ENCODE peak calls at places on chromosomes 7 and 10, in seven cellular contexts. E is amniotic epithelial cell, I is psoas muscle, M is NCI-H524, H is hypothalamus, G is GM23338, D is GM04503. L is an unnamed sample.
A peak's percentile ranks its signal among the peaks of the same experiment; 100 is the strongest.

GRCh38 chr10:70458329-70459060 is 17.0 kb upstream of the NODAL start:
- DNase-seq in E (peak; percentile 76), I (peak; percentile 91), M (no peak), H (no peak), G (peak; percentile 63), D (no peak), L (peak; percentile 83)

GRCh38 chr10:31759124-31759798 is 169.4 kb downstream of the ARHGAP12 start:
- DNase-seq in E (no peak), I (peak; percentile 71), M (peak; percentile 5), H (peak; percentile 25), G (peak; percentile 82), D (no peak), L (no peak)

GRCh38 chr10:2895616-2896196 is 171.6 kb upstream of the PFKP start:
- DNase-seq in E (no peak), I (no peak), M (no peak), H (no peak), G (peak; percentile 36), D (no peak), L (no peak)

GRCh38 chr10:876442-876841 is 55.1 kb downstream of the LARP4B start:
- DNase-seq in E (no peak), I (peak; percentile 77), M (no peak), H (no peak), G (no peak), D (no peak), L (no peak)

GRCh38 chr10:3068968-3069737 is 1.8 kb downstream of the PFKP start:
- DNase-seq in E (no peak), I (no peak), M (no peak), H (no peak), G (peak; percentile 63), D (no peak), L (peak; percentile 66)

GRCh38 chr7:28378574-28379149 is 33.7 kb upstream of the CREB5 start:
- DNase-seq in E (peak; percentile 9), I (no peak), M (no peak), H (no peak), G (no peak), D (no peak), L (no peak)

GRCh38 chr7:122068999-122069398 is 75.0 kb downstream of the AASS start:
- DNase-seq in E (no peak), I (no peak), M (no peak), H (no peak), G (no peak), D (no peak), L (no peak)

GRCh38 chr10:126166797-126167196 is 221.5 kb downstream of the ADAM12 start:
- DNase-seq in E (no peak), I (no peak), M (no peak), H (no peak), G (no peak), D (no peak), L (no peak)

GRCh38 chr7:98617960-98618418 is 904 bp downstream of the NPTX2 start:
- DNase-seq in E (no peak), I (no peak), M (no peak), H (no peak), G (peak; percentile 49), D (no peak), L (no peak)

GRCh38 chr10:16952010-16952550 is 134.9 kb upstream of the RSU1 start:
- DNase-seq in E (no peak), I (no peak), M (no peak), H (no peak), G (no peak), D (no peak), L (no peak)

GRCh38 chr7:146960747-146961416 is 844.3 kb downstream of the CNTNAP2 start:
- DNase-seq in E (no peak), I (no peak), M (no peak), H (no peak), G (peak; percentile 29), D (no peak), L (no peak)

GRCh38 chr7:110534241-110534931 is 556.5 kb upstream of the LRRN3 start:
- DNase-seq in E (peak; percentile 59), I (no peak), M (no peak), H (no peak), G (no peak), D (peak; percentile 1), L (no peak)

GRCh38 chr7:16926861-16927260 is 45.1 kb upstream of the AGR3 start:
- DNase-seq in E (no peak), I (no peak), M (no peak), H (no peak), G (no peak), D (no peak), L (no peak)